ENCODE peak calls at places on chromosomes 16 and 17, in eight cellular contexts. One of them, this sample, is unnamed.

GRCh38 chr16:75452464-75453190 is 11.9 kb downstream of the TMEM170A start:
- DNase-seq in left ventricle myocardium inferior: no peak
- DNase-seq in cardiac fibroblast: no peak
- DNase-seq in germinal center: no peak
- DNase-seq in lower leg skin: peak
- DNase-seq in OCI-M1: peak
- DNase-seq in Peyer's patch: no peak
- DNase-seq in GM04504: no peak
- DNase-seq in this sample: no peak

GRCh38 chr17:146983-147761 is 9.8 kb downstream of the SCGB1C2 start:
- DNase-seq in left ventricle myocardium inferior: peak
- DNase-seq in cardiac fibroblast: no peak
- DNase-seq in germinal center: no peak
- DNase-seq in lower leg skin: peak
- DNase-seq in OCI-M1: no peak
- DNase-seq in Peyer's patch: peak
- DNase-seq in GM04504: no peak
- DNase-seq in this sample: peak

GRCh38 chr16:89422905-89423630 is 67.3 kb downstream of the ANKRD11 start:
- DNase-seq in left ventricle myocardium inferior: no peak
- DNase-seq in cardiac fibroblast: no peak
- DNase-seq in germinal center: no peak
- DNase-seq in lower leg skin: no peak
- DNase-seq in OCI-M1: peak
- DNase-seq in Peyer's patch: no peak
- DNase-seq in GM04504: no peak
- DNase-seq in this sample: no peak

GRCh38 chr16:89431158-89431584 is 59.2 kb downstream of the ANKRD11 start:
- DNase-seq in left ventricle myocardium inferior: no peak
- DNase-seq in cardiac fibroblast: peak
- DNase-seq in germinal center: no peak
- DNase-seq in lower leg skin: no peak
- DNase-seq in OCI-M1: no peak
- DNase-seq in Peyer's patch: peak
- DNase-seq in GM04504: peak
- DNase-seq in this sample: no peak

GRCh38 chr16:3536271-3536671 is 35.5 kb downstream of the CLUAP1 start:
- DNase-seq in left ventricle myocardium inferior: no peak
- DNase-seq in cardiac fibroblast: peak
- DNase-seq in germinal center: no peak
- DNase-seq in lower leg skin: no peak
- DNase-seq in OCI-M1: no peak
- DNase-seq in Peyer's patch: no peak
- DNase-seq in GM04504: peak
- DNase-seq in this sample: no peak

GRCh38 chr17:20010099-20010863 is 1.1 kb downstream of the SPECC1 start:
- DNase-seq in left ventricle myocardium inferior: peak
- DNase-seq in cardiac fibroblast: peak
- DNase-seq in germinal center: no peak
- DNase-seq in lower leg skin: no peak
- DNase-seq in OCI-M1: peak
- DNase-seq in Peyer's patch: no peak
- DNase-seq in GM04504: no peak
- DNase-seq in this sample: no peak

GRCh38 chr17:7916383-7916677 is 241 bp upstream of the RNF227 start:
- DNase-seq in left ventricle myocardium inferior: no peak
- DNase-seq in cardiac fibroblast: no peak
- DNase-seq in germinal center: no peak
- DNase-seq in lower leg skin: no peak
- DNase-seq in OCI-M1: no peak
- DNase-seq in Peyer's patch: no peak
- DNase-seq in GM04504: no peak
- DNase-seq in this sample: no peak

GRCh38 chr17:27491713-27492190 is 35.5 kb downstream of the KSR1 start:
- DNase-seq in left ventricle myocardium inferior: no peak
- DNase-seq in cardiac fibroblast: no peak
- DNase-seq in germinal center: no peak
- DNase-seq in lower leg skin: no peak
- DNase-seq in OCI-M1: peak
- DNase-seq in Peyer's patch: no peak
- DNase-seq in GM04504: no peak
- DNase-seq in this sample: no peak

GRCh38 chr17:72618018-72618509 is 474.4 kb downstream of the SLC39A11 start:
- DNase-seq in left ventricle myocardium inferior: no peak
- DNase-seq in cardiac fibroblast: peak
- DNase-seq in germinal center: no peak
- DNase-seq in lower leg skin: no peak
- DNase-seq in OCI-M1: peak
- DNase-seq in Peyer's patch: peak
- DNase-seq in GM04504: no peak
- DNase-seq in this sample: peak

GRCh38 chr16:13902677-13903076 is 17.3 kb upstream of the ERCC4 start:
- DNase-seq in left ventricle myocardium inferior: no peak
- DNase-seq in cardiac fibroblast: peak
- DNase-seq in germinal center: no peak
- DNase-seq in lower leg skin: no peak
- DNase-seq in OCI-M1: no peak
- DNase-seq in Peyer's patch: no peak
- DNase-seq in GM04504: no peak
- DNase-seq in this sample: no peak

GRCh38 chr17:78318843-78319242 is 41.0 kb downstream of the SOCS3 start:
- DNase-seq in left ventricle myocardium inferior: no peak
- DNase-seq in cardiac fibroblast: no peak
- DNase-seq in germinal center: no peak
- DNase-seq in lower leg skin: no peak
- DNase-seq in OCI-M1: no peak
- DNase-seq in Peyer's patch: no peak
- DNase-seq in GM04504: no peak
- DNase-seq in this sample: no peak

GRCh38 chr16:24070851-24071250 is 185.3 kb upstream of the CACNG3 start:
- DNase-seq in left ventricle myocardium inferior: no peak
- DNase-seq in cardiac fibroblast: peak
- DNase-seq in germinal center: peak
- DNase-seq in lower leg skin: no peak
- DNase-seq in OCI-M1: peak
- DNase-seq in Peyer's patch: no peak
- DNase-seq in GM04504: peak
- DNase-seq in this sample: no peak

GRCh38 chr16:58628845-58629680 is 563 bp downstream of the CNOT1 start:
- DNase-seq in left ventricle myocardium inferior: peak
- DNase-seq in cardiac fibroblast: peak
- DNase-seq in germinal center: peak
- DNase-seq in lower leg skin: peak
- DNase-seq in OCI-M1: peak
- DNase-seq in Peyer's patch: peak
- DNase-seq in GM04504: no peak
- DNase-seq in this sample: peak

GRCh38 chr16:22618842-22619241 is 108.2 kb downstream of the NPIPB5 start:
- DNase-seq in left ventricle myocardium inferior: no peak
- DNase-seq in cardiac fibroblast: no peak
- DNase-seq in germinal center: no peak
- DNase-seq in lower leg skin: no peak
- DNase-seq in OCI-M1: peak
- DNase-seq in Peyer's patch: no peak
- DNase-seq in GM04504: no peak
- DNase-seq in this sample: no peak

GRCh38 chr16:81485225-81485624 is 40.6 kb downstream of the CMIP start:
- DNase-seq in left ventricle myocardium inferior: no peak
- DNase-seq in cardiac fibroblast: no peak
- DNase-seq in germinal center: no peak
- DNase-seq in lower leg skin: no peak
- DNase-seq in OCI-M1: no peak
- DNase-seq in Peyer's patch: no peak
- DNase-seq in GM04504: no peak
- DNase-seq in this sample: no peak

GRCh38 chr16:22633794-22634193 is 123.1 kb downstream of the NPIPB5 start:
- DNase-seq in left ventricle myocardium inferior: no peak
- DNase-seq in cardiac fibroblast: no peak
- DNase-seq in germinal center: no peak
- DNase-seq in lower leg skin: no peak
- DNase-seq in OCI-M1: no peak
- DNase-seq in Peyer's patch: no peak
- DNase-seq in GM04504: no peak
- DNase-seq in this sample: no peak

GRCh38 chr16:57146735-57147134 is 39.1 kb downstream of the PSME3IP1 start:
- DNase-seq in left ventricle myocardium inferior: no peak
- DNase-seq in cardiac fibroblast: no peak
- DNase-seq in germinal center: peak
- DNase-seq in lower leg skin: peak
- DNase-seq in OCI-M1: peak
- DNase-seq in Peyer's patch: no peak
- DNase-seq in GM04504: no peak
- DNase-seq in this sample: no peak

GRCh38 chr16:3581392-3581791 is 4.2 kb upstream of the NLRC3 start:
- DNase-seq in left ventricle myocardium inferior: no peak
- DNase-seq in cardiac fibroblast: no peak
- DNase-seq in germinal center: no peak
- DNase-seq in lower leg skin: no peak
- DNase-seq in OCI-M1: no peak
- DNase-seq in Peyer's patch: no peak
- DNase-seq in GM04504: no peak
- DNase-seq in this sample: no peak

GRCh38 chr16:13176711-13177110 is 275.3 kb downstream of the SHISA9 start:
- DNase-seq in left ventricle myocardium inferior: no peak
- DNase-seq in cardiac fibroblast: no peak
- DNase-seq in germinal center: no peak
- DNase-seq in lower leg skin: no peak
- DNase-seq in OCI-M1: no peak
- DNase-seq in Peyer's patch: no peak
- DNase-seq in GM04504: no peak
- DNase-seq in this sample: no peak

GRCh38 chr16:71295950-71296349 is 6.7 kb upstream of the CMTR2 start:
- DNase-seq in left ventricle myocardium inferior: no peak
- DNase-seq in cardiac fibroblast: no peak
- DNase-seq in germinal center: no peak
- DNase-seq in lower leg skin: no peak
- DNase-seq in OCI-M1: no peak
- DNase-seq in Peyer's patch: no peak
- DNase-seq in GM04504: no peak
- DNase-seq in this sample: no peak

GRCh38 chr17:21017861-21018260 is 24.9 kb downstream of the USP22 start:
- DNase-seq in left ventricle myocardium inferior: no peak
- DNase-seq in cardiac fibroblast: no peak
- DNase-seq in germinal center: no peak
- DNase-seq in lower leg skin: no peak
- DNase-seq in OCI-M1: no peak
- DNase-seq in Peyer's patch: no peak
- DNase-seq in GM04504: no peak
- DNase-seq in this sample: no peak

GRCh38 chr17:50194441-50195195 is 6.8 kb downstream of the COL1A1 start:
- DNase-seq in left ventricle myocardium inferior: no peak
- DNase-seq in cardiac fibroblast: no peak
- DNase-seq in germinal center: no peak
- DNase-seq in lower leg skin: no peak
- DNase-seq in OCI-M1: no peak
- DNase-seq in Peyer's patch: no peak
- DNase-seq in GM04504: no peak
- DNase-seq in this sample: no peak